ENCODE peak calls at places on chromosomes 12 and 14, in seven cellular contexts. Q is AG09319, J is HFFc6, W is GM10248, A is cardiac fibroblast, B is body of pancreas, Y is breast epithelium. U is an unnamed sample.

GRCh38 chr12:49983892-49984291 is 11.1 kb downstream of the AQP6 start:
- DNase-seq in Q (peak; percentile 49), J (peak; percentile 82), W (peak; percentile 11), A (peak; percentile 89), B (no peak), Y (no peak), U (peak; percentile 85)

GRCh38 chr14:91753501-91754128 is 21.7 kb upstream of the CATSPERB start:
- DNase-seq in Q (no peak), J (no peak), W (no peak), A (no peak), B (no peak), Y (no peak), U (peak; percentile 55)

GRCh38 chr12:51188359-51189051 is 15.6 kb upstream of the TFCP2 start:
- DNase-seq in Q (no peak), J (no peak), W (peak; percentile 77), A (no peak), B (no peak), Y (no peak), U (no peak)

GRCh38 chr12:88218293-88218692 is 76.2 kb downstream of the TMTC3 start:
- DNase-seq in Q (no peak), J (no peak), W (no peak), A (no peak), B (no peak), Y (no peak), U (no peak)

GRCh38 chr14:105844047-105844630 is 317.8 kb downstream of the TMEM121 start:
- DNase-seq in Q (no peak), J (no peak), W (no peak), A (no peak), B (no peak), Y (no peak), U (no peak)

GRCh38 chr14:89317051-89317691 is 99.9 kb downstream of the FOXN3 start:
- DNase-seq in Q (no peak), J (no peak), W (peak; percentile 39), A (no peak), B (no peak), Y (no peak), U (no peak)

GRCh38 chr12:126726481-126727217 is 1540.3 kb upstream of the TMEM132C start:
- DNase-seq in Q (no peak), J (no peak), W (no peak), A (no peak), B (no peak), Y (no peak), U (no peak)

GRCh38 chr12:64781374-64782029 is 22.3 kb upstream of the GNS start:
- DNase-seq in Q (no peak), J (no peak), W (no peak), A (no peak), B (peak; percentile 69), Y (no peak), U (no peak)

GRCh38 chr14:104658325-104658712 is 31.1 kb upstream of the INF2 start:
- DNase-seq in Q (no peak), J (no peak), W (no peak), A (no peak), B (no peak), Y (no peak), U (no peak)

GRCh38 chr12:3303410-3304136 is 187.4 kb upstream of the PRMT8 start:
- DNase-seq in Q (no peak), J (no peak), W (no peak), A (no peak), B (peak; percentile 25), Y (no peak), U (no peak)
- TF ChIP-seq CTCF in Q (no peak), J (peak; percentile 49), W (no peak), A (peak; percentile 23), B (no peak), Y (no peak), U (no peak)

GRCh38 chr12:116672842-116673516 is 64.9 kb downstream of the SPRING1 start:
- DNase-seq in Q (no peak), J (no peak), W (peak; percentile 39), A (no peak), B (no peak), Y (no peak), U (no peak)

GRCh38 chr12:116674643-116675183 is 63.2 kb downstream of the SPRING1 start:
- DNase-seq in Q (no peak), J (no peak), W (no peak), A (no peak), B (no peak), Y (no peak), U (peak; percentile 47)

GRCh38 chr12:116675339-116676107 is 62.3 kb downstream of the SPRING1 start:
- DNase-seq in Q (no peak), J (no peak), W (no peak), A (no peak), B (no peak), Y (no peak), U (no peak)

GRCh38 chr12:116672010-116672409 is 65.9 kb downstream of the SPRING1 start:
- DNase-seq in Q (no peak), J (no peak), W (no peak), A (no peak), B (no peak), Y (no peak), U (no peak)

GRCh38 chr12:116673713-116674112 is 64.2 kb downstream of the SPRING1 start:
- DNase-seq in Q (no peak), J (no peak), W (no peak), A (no peak), B (no peak), Y (no peak), U (no peak)
- TF ChIP-seq CTCF in Q (no peak), J (peak; percentile 50), W (peak; percentile 30), A (no peak), B (no peak), Y (no peak), U (peak; percentile 19)

DNA sequence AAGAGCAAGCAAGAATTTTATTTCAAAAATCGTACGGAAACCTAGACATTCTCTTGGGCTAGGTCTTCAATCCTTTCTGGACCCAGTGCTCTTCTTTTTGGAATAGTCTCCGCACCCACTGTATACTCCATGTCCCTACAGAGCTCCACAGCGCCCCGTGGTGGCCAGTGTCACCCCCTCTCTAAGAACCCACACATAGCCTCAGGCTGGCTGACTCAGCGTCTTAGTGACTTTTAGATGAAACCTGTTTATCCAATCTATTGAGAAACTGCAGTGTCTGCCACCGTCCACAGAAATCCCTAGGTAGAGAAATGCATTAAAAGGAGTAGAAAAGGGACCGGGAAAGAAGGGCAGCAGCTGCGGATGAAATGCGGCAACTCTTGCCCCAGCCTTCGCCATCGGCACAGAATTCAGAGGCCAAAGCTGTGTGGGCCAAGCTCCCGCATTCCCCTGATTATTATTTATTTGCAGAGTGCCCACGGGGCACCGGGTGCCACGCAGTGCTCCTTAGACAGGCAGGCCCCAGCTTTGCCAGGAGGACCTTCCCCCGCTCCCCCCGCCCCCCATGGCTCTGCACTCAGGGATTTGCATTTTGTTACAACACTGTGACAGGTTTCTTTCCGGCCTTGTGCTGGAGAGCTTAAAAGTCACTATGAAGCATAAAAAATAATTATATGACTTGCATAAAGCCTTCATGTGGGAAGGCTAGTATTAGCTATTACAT is 170.1 kb upstream of the FKBP4 start:
- DNase-seq in Q (no peak), J (peak; percentile 50), W (no peak), A (no peak), B (no peak), Y (peak; percentile 81), U (peak; percentile 30)
- TF ChIP-seq CTCF in Q (peak; percentile 49), J (peak; percentile 76), W (no peak), A (peak; percentile 14), B (no peak), Y (no peak), U (peak; percentile 39)

GRCh38 chr14:77139540-77140342 is 1.9 kb downstream of the ZDHHC22 start:
- DNase-seq in Q (no peak), J (no peak), W (peak; percentile 71), A (no peak), B (peak; percentile 24), Y (no peak), U (peak; percentile 8)
- TF ChIP-seq CTCF in Q (peak; percentile 35), J (peak; percentile 77), W (peak; percentile 51), A (peak; percentile 55), B (peak; percentile 25), Y (no peak), U (peak; percentile 34)

GRCh38 chr14:99437706-99438105 is 43.0 kb downstream of the SETD3 start:
- DNase-seq in Q (no peak), J (no peak), W (no peak), A (no peak), B (no peak), Y (no peak), U (no peak)

GRCh38 chr14:99440278-99440677 is 40.4 kb downstream of the SETD3 start:
- DNase-seq in Q (no peak), J (no peak), W (no peak), A (no peak), B (no peak), Y (no peak), U (no peak)

GRCh38 chr14:99432491-99432890 is 48.2 kb downstream of the SETD3 start:
- DNase-seq in Q (no peak), J (peak; percentile 8), W (no peak), A (no peak), B (no peak), Y (no peak), U (no peak)

GRCh38 chr14:99435327-99435726 is 45.3 kb downstream of the SETD3 start:
- DNase-seq in Q (no peak), J (no peak), W (no peak), A (no peak), B (no peak), Y (no peak), U (no peak)

GRCh38 chr14:99436247-99437180 is 44.1 kb downstream of the SETD3 start:
- DNase-seq in Q (no peak), J (peak; percentile 56), W (no peak), A (no peak), B (no peak), Y (no peak), U (no peak)
- TF ChIP-seq CTCF in Q (no peak), J (no peak), W (no peak), A (no peak), B (no peak), Y (no peak), U (no peak)